ENCODE peak calls at places on chromosomes 4 and X, in eight cellular contexts. O, E, M, H, S, I, J and L are unnamed samples.

GRCh38 chr4:39179681-39180080 is 2.6 kb upstream of the WDR19 start:
- DNase-seq in O (no peak), E (no peak), M (no peak), H (no peak), S (no peak), I (no peak), J (no peak), L (no peak)

GRCh38 chr4:15423285-15423711 is 4.5 kb upstream of the C1QTNF7 start:
- DNase-seq in O (no peak), E (no peak), M (no peak), H (no peak), S (no peak), I (no peak), J (no peak), L (no peak)

GRCh38 chrX:39907964-39908616 is 189.7 kb downstream of the BCOR start:
- DNase-seq in O (no peak), E (peak; percentile 76), M (no peak), H (peak; percentile 81), S (no peak), I (peak; percentile 59), J (peak; percentile 91), L (peak; percentile 95)

GRCh38 chrX:107700317-107700774 is 72.0 kb downstream of the PRPS1 start:
- DNase-seq in O (no peak), E (peak; percentile 43), M (no peak), H (no peak), S (no peak), I (peak; percentile 44), J (no peak), L (no peak)

GRCh38 chr4:85587952-85588351 is 113.0 kb downstream of the ARHGAP24 start:
- DNase-seq in O (no peak), E (no peak), M (no peak), H (no peak), S (no peak), I (no peak), J (no peak), L (no peak)

GRCh38 chr4:83219344-83219990 is 65.1 kb downstream of the COQ2 start:
- DNase-seq in O (no peak), E (no peak), M (peak; percentile 35), H (no peak), S (peak; percentile 43), I (no peak), J (no peak), L (no peak)

GRCh38 chrX:10854594-10854993 is 234.2 kb upstream of the MID1 start:
- DNase-seq in O (no peak), E (no peak), M (no peak), H (no peak), S (no peak), I (no peak), J (no peak), L (no peak)

GRCh38 chr4:74632634-74633033 is 161.7 kb downstream of the BTC start:
- DNase-seq in O (no peak), E (peak; percentile 83), M (no peak), H (peak; percentile 83), S (peak; percentile 1), I (no peak), J (peak; percentile 86), L (peak; percentile 88)

GRCh38 chr4:94240384-94240783 is 32.7 kb downstream of the SMARCAD1 start:
- DNase-seq in O (no peak), E (no peak), M (no peak), H (no peak), S (no peak), I (no peak), J (no peak), L (peak; percentile 17)

GRCh38 chrX:131854586-131854985 is 168.5 kb upstream of the STK26 start:
- DNase-seq in O (no peak), E (peak; percentile 38), M (no peak), H (no peak), S (no peak), I (peak; percentile 0), J (peak; percentile 16), L (no peak)

GRCh38 chr4:16183604-16184003 is 42.7 kb downstream of the TAPT1 start:
- DNase-seq in O (no peak), E (no peak), M (no peak), H (no peak), S (no peak), I (no peak), J (no peak), L (no peak)

GRCh38 chr4:6719611-6720179 is 3.7 kb downstream of the BLOC1S4 start:
- DNase-seq in O (no peak), E (no peak), M (no peak), H (no peak), S (no peak), I (no peak), J (no peak), L (no peak)

GRCh38 chr4:112823141-112823540 is 186.2 kb downstream of the LARP7 start:
- DNase-seq in O (no peak), E (no peak), M (no peak), H (no peak), S (no peak), I (no peak), J (no peak), L (no peak)

GRCh38 chrX:17441965-17442364 is 67.0 kb downstream of the NHS start:
- DNase-seq in O (no peak), E (no peak), M (no peak), H (no peak), S (no peak), I (no peak), J (no peak), L (peak; percentile 74)

GRCh38 chr4:113094802-113095201 is 45.3 kb downstream of the ANK2 start:
- DNase-seq in O (no peak), E (peak; percentile 12), M (no peak), H (no peak), S (no peak), I (no peak), J (peak; percentile 17), L (no peak)

GRCh38 chr4:145170209-145170608 is 10.2 kb downstream of the OTUD4 start:
- DNase-seq in O (no peak), E (no peak), M (no peak), H (no peak), S (no peak), I (no peak), J (no peak), L (peak; percentile 11)

GRCh38 chrX:131783555-131784338 is 239.4 kb upstream of the STK26 start:
- DNase-seq in O (no peak), E (no peak), M (no peak), H (peak; percentile 60), S (no peak), I (peak; percentile 90), J (peak; percentile 83), L (peak; percentile 89)

GRCh38 chr4:42501624-42502401 is 104.5 kb downstream of the SHISA3 start:
- DNase-seq in O (no peak), E (no peak), M (no peak), H (peak; percentile 19), S (no peak), I (no peak), J (no peak), L (no peak)

GRCh38 chr4:32831104-32831503 is 2110.9 kb downstream of the PCDH7 start:
- DNase-seq in O (no peak), E (no peak), M (no peak), H (no peak), S (no peak), I (no peak), J (no peak), L (no peak)

GRCh38 chr4:145047151-145047550 is 50.8 kb downstream of the ANAPC10 start:
- DNase-seq in O (no peak), E (no peak), M (no peak), H (no peak), S (no peak), I (no peak), J (no peak), L (no peak)

GRCh38 chr4:113539408-113539807 is 222.1 kb downstream of the CAMK2D start:
- DNase-seq in O (no peak), E (no peak), M (no peak), H (peak; percentile 44), S (no peak), I (no peak), J (no peak), L (peak; percentile 91)

GRCh38 chr4:2271279-2272025 is 9.5 kb upstream of the MXD4 start:
- DNase-seq in O (no peak), E (no peak), M (no peak), H (no peak), S (no peak), I (no peak), J (no peak), L (no peak)

GRCh38 chrX:71128915-71129765 is 10.7 kb downstream of the MED12 start:
- DNase-seq in O (peak; percentile 75), E (peak; percentile 78), M (peak; percentile 63), H (peak; percentile 9), S (peak; percentile 40), I (peak; percentile 70), J (peak; percentile 64), L (peak; percentile 54)

GRCh38 chrX:39335447-39336235 is 534.4 kb downstream of the MID1IP1 start:
- DNase-seq in O (no peak), E (no peak), M (peak; percentile 89), H (no peak), S (no peak), I (no peak), J (no peak), L (no peak)

GRCh38 chr4:146165840-146166239 is 9.7 kb upstream of the LSM6 start:
- DNase-seq in O (no peak), E (no peak), M (no peak), H (peak; percentile 42), S (no peak), I (no peak), J (peak; percentile 3), L (peak; percentile 75)

GRCh38 chr4:3342182-3342854 is 49.5 kb downstream of the RGS12 start:
- DNase-seq in O (no peak), E (no peak), M (no peak), H (peak; percentile 31), S (no peak), I (no peak), J (peak; percentile 70), L (peak; percentile 95)

GRCh38 chr4:3311489-3312171 is 18.8 kb downstream of the RGS12 start:
- DNase-seq in O (peak; percentile 7), E (no peak), M (peak; percentile 92), H (no peak), S (no peak), I (no peak), J (no peak), L (peak; percentile 4)

GRCh38 chrX:38804481-38805293 is 3.4 kb downstream of the MID1IP1 start:
- DNase-seq in O (peak; percentile 42), E (peak; percentile 47), M (peak; percentile 21), H (no peak), S (no peak), I (no peak), J (peak; percentile 40), L (no peak)

GRCh38 chr4:99395595-99396364 is 39.4 kb downstream of the ADH7 start:
- DNase-seq in O (no peak), E (no peak), M (no peak), H (peak; percentile 38), S (no peak), I (no peak), J (no peak), L (peak; percentile 67)

GRCh38 chrX:77446840-77447239 is 349 bp upstream of the FGF16 start:
- DNase-seq in O (no peak), E (no peak), M (no peak), H (no peak), S (no peak), I (no peak), J (no peak), L (no peak)